ENCODE peak calls at places on chromosome 15, in eight cellular contexts. One of them, this sample, is unnamed.

GRCh38 chr15:81221449-81221848 is 24.8 kb downstream of the IL16 start:
- DNase-seq in posterior vena cava: no peak
- DNase-seq in C1 segment of cervical spinal cord: no peak
- DNase-seq in GM04503: no peak
- DNase-seq in M059J: no peak
- DNase-seq in NCI-H774: no peak
- DNase-seq in activated T-cell treated with anti-CD3 and anti-CD28 coated beads for 48 hours: no peak
- DNase-seq in NT2/D1: no peak
- DNase-seq in this sample: no peak

GRCh38 chr15:48498828-48499227 is 146.7 kb downstream of the FBN1 start:
- DNase-seq in posterior vena cava: no peak
- DNase-seq in M059J: no peak
- DNase-seq in NCI-H774: no peak
- DNase-seq in activated T-cell treated with anti-CD3 and anti-CD28 coated beads for 48 hours: no peak
- DNase-seq in NT2/D1: no peak
- DNase-seq in C1 segment of cervical spinal cord: no peak
- DNase-seq in GM04503: no peak
- DNase-seq in this sample: no peak

GRCh38 chr15:45088801-45089711 is 24.9 kb downstream of the DUOX2 start:
- DNase-seq in NT2/D1: no peak
- DNase-seq in GM04503: no peak
- DNase-seq in M059J: peak
- DNase-seq in posterior vena cava: no peak
- DNase-seq in NCI-H774: no peak
- DNase-seq in activated T-cell treated with anti-CD3 and anti-CD28 coated beads for 48 hours: no peak
- DNase-seq in C1 segment of cervical spinal cord: no peak
- DNase-seq in this sample: peak

GRCh38 chr15:30889231-30889630 is 14.5 kb upstream of the FAN1 start:
- DNase-seq in C1 segment of cervical spinal cord: no peak
- DNase-seq in M059J: no peak
- DNase-seq in GM04503: no peak
- DNase-seq in NCI-H774: no peak
- DNase-seq in posterior vena cava: no peak
- DNase-seq in NT2/D1: no peak
- DNase-seq in activated T-cell treated with anti-CD3 and anti-CD28 coated beads for 48 hours: no peak
- DNase-seq in this sample: no peak

GRCh38 chr15:49675051-49675450 is 54.2 kb downstream of the DTWD1 start:
- DNase-seq in NCI-H774: no peak
- DNase-seq in posterior vena cava: no peak
- DNase-seq in C1 segment of cervical spinal cord: no peak
- DNase-seq in GM04503: peak
- DNase-seq in M059J: peak
- DNase-seq in NT2/D1: no peak
- DNase-seq in activated T-cell treated with anti-CD3 and anti-CD28 coated beads for 48 hours: no peak
- DNase-seq in this sample: peak

GRCh38 chr15:67199391-67199790 is 55.1 kb downstream of the AAGAB start:
- DNase-seq in NT2/D1: no peak
- DNase-seq in NCI-H774: no peak
- DNase-seq in C1 segment of cervical spinal cord: no peak
- DNase-seq in posterior vena cava: no peak
- DNase-seq in M059J: no peak
- DNase-seq in GM04503: no peak
- DNase-seq in activated T-cell treated with anti-CD3 and anti-CD28 coated beads for 48 hours: no peak
- DNase-seq in this sample: no peak

GRCh38 chr15:68032672-68033071 is 21.4 kb upstream of the PIAS1 start:
- DNase-seq in activated T-cell treated with anti-CD3 and anti-CD28 coated beads for 48 hours: no peak
- DNase-seq in NT2/D1: no peak
- DNase-seq in NCI-H774: no peak
- DNase-seq in GM04503: no peak
- DNase-seq in C1 segment of cervical spinal cord: no peak
- DNase-seq in posterior vena cava: no peak
- DNase-seq in M059J: no peak
- DNase-seq in this sample: no peak

GRCh38 chr15:68614621-68615035 is 35.8 kb downstream of the CORO2B start:
- DNase-seq in M059J: no peak
- DNase-seq in activated T-cell treated with anti-CD3 and anti-CD28 coated beads for 48 hours: no peak
- DNase-seq in NT2/D1: peak
- DNase-seq in NCI-H774: no peak
- DNase-seq in GM04503: no peak
- DNase-seq in posterior vena cava: no peak
- DNase-seq in C1 segment of cervical spinal cord: peak
- DNase-seq in this sample: no peak

GRCh38 chr15:58420579-58421043 is 11.2 kb upstream of the LIPC start:
- DNase-seq in C1 segment of cervical spinal cord: no peak
- DNase-seq in activated T-cell treated with anti-CD3 and anti-CD28 coated beads for 48 hours: no peak
- DNase-seq in NT2/D1: no peak
- DNase-seq in GM04503: no peak
- DNase-seq in posterior vena cava: no peak
- DNase-seq in NCI-H774: no peak
- DNase-seq in M059J: no peak
- DNase-seq in this sample: no peak

GRCh38 chr15:40070166-40070557 is 31.2 kb upstream of the SRP14 start:
- DNase-seq in NCI-H774: no peak
- DNase-seq in NT2/D1: no peak
- DNase-seq in GM04503: no peak
- DNase-seq in M059J: no peak
- DNase-seq in C1 segment of cervical spinal cord: no peak
- DNase-seq in activated T-cell treated with anti-CD3 and anti-CD28 coated beads for 48 hours: no peak
- DNase-seq in posterior vena cava: no peak
- DNase-seq in this sample: no peak

GRCh38 chr15:84023636-84024035 is 211.9 kb upstream of the GOLGA6L4 start:
- DNase-seq in NT2/D1: peak
- DNase-seq in M059J: peak
- DNase-seq in posterior vena cava: no peak
- DNase-seq in NCI-H774: no peak
- DNase-seq in activated T-cell treated with anti-CD3 and anti-CD28 coated beads for 48 hours: peak
- DNase-seq in GM04503: no peak
- DNase-seq in C1 segment of cervical spinal cord: no peak
- DNase-seq in this sample: peak

GRCh38 chr15:100718075-100718980 is 115.9 kb downstream of the ASB7 start:
- DNase-seq in NCI-H774: no peak
- DNase-seq in C1 segment of cervical spinal cord: no peak
- DNase-seq in M059J: no peak
- DNase-seq in GM04503: no peak
- DNase-seq in NT2/D1: no peak
- DNase-seq in activated T-cell treated with anti-CD3 and anti-CD28 coated beads for 48 hours: no peak
- DNase-seq in posterior vena cava: no peak
- DNase-seq in this sample: no peak

GRCh38 chr15:35880896-35881295 is 334.9 kb upstream of the DPH6 start:
- DNase-seq in posterior vena cava: no peak
- DNase-seq in C1 segment of cervical spinal cord: no peak
- DNase-seq in NCI-H774: no peak
- DNase-seq in NT2/D1: no peak
- DNase-seq in GM04503: no peak
- DNase-seq in M059J: no peak
- DNase-seq in activated T-cell treated with anti-CD3 and anti-CD28 coated beads for 48 hours: no peak
- DNase-seq in this sample: no peak